ENCODE peak calls at places on chromosome 2, in seven cellular contexts. A is retina, R is NCI-H1417, H is NCI-H345, C is GM12892, Z is cardiac septum, U is amniotic stem cell. M is an unnamed sample.

GRCh38 chr2:10034333-10035052 is 8.9 kb upstream of the KLF11 start:
- DNase-seq in A (no peak), R (no peak), H (no peak), C (no peak), Z (no peak), U (no peak), M (no peak)

GRCh38 chr2:158845869-158846268 is 50.8 kb downstream of the DAPL1 start:
- DNase-seq in A (peak), R (peak), H (peak), C (no peak), Z (no peak), U (no peak), M (no peak)

GRCh38 chr2:74387346-74387745 is 7.2 kb upstream of the DCTN1 start:
- DNase-seq in A (no peak), R (no peak), H (no peak), C (no peak), Z (no peak), U (no peak), M (peak)

GRCh38 chr2:48651127-48651526 is 33.5 kb downstream of the GTF2A1L start:
- DNase-seq in A (no peak), R (no peak), H (no peak), C (no peak), Z (no peak), U (peak), M (no peak)

GRCh38 chr2:192124576-192124975 is 70.2 kb downstream of the TMEFF2 start:
- DNase-seq in A (no peak), R (no peak), H (no peak), C (no peak), Z (no peak), U (no peak), M (no peak)

GRCh38 chr2:160431441-160431840 is 62.2 kb downstream of the RBMS1 start:
- DNase-seq in A (no peak), R (no peak), H (no peak), C (no peak), Z (no peak), U (no peak), M (no peak)

GRCh38 chr2:19508-19907 is 26.8 kb downstream of the FAM110C start:
- DNase-seq in A (no peak), R (no peak), H (no peak), C (no peak), Z (no peak), U (no peak), M (no peak)

GRCh38 chr2:240557808-240558207 is at the start of gene ANKMY1:
- DNase-seq in A (peak), R (no peak), H (peak), C (peak), Z (peak), U (peak), M (peak)

GRCh38 chr2:18792226-18792629 is 202.9 kb upstream of the NT5C1B start:
- DNase-seq in A (no peak), R (no peak), H (no peak), C (no peak), Z (no peak), U (no peak), M (no peak)

GRCh38 chr2:2114745-2115245 is 216.3 kb downstream of the MYT1L start:
- DNase-seq in A (no peak), R (no peak), H (no peak), C (no peak), Z (no peak), U (no peak), M (no peak)

GRCh38 chr2:159185401-159186130 is 100.9 kb downstream of the WDSUB1 start:
- DNase-seq in A (no peak), R (no peak), H (no peak), C (peak), Z (no peak), U (no peak), M (no peak)

GRCh38 chr2:108916397-108917077 is 72.5 kb downstream of the EDAR start:
- DNase-seq in A (no peak), R (no peak), H (peak), C (no peak), Z (peak), U (no peak), M (no peak)